ENCODE peak calls at places on chromosomes 2 and 18, in six cellular contexts. B is HepG2, Q is endothelial cell of umbilical vein, O is K562, P is A549, E is GM12878. J is an unnamed sample.

GRCh38 chr2:26299488-26300092 is 46.4 kb upstream of the SELENOI start:
- DNase-seq in O (no peak), Q (peak), B (peak), P (no peak), E (peak), J (peak)

GRCh38 chr2:210620456-210620855 is 64.1 kb downstream of the CPS1 start:
- DNase-seq in P (no peak), B (no peak), E (no peak), O (no peak), Q (no peak), J (no peak)

GRCh38 chr2:21966139-21966538 is 842.4 kb downstream of the TDRD15 start:
- DNase-seq in Q (no peak), B (no peak), P (no peak), E (no peak), O (no peak), J (no peak)

GRCh38 chr18:60147326-60147725 is 225.2 kb downstream of the MC4R start:
- DNase-seq in B (no peak), O (no peak), P (no peak), Q (no peak), E (no peak), J (peak)

GRCh38 chr2:200962821-200963128 is 685 bp downstream of the ORC2 start:
- DNase-seq in E (no peak), B (no peak), Q (no peak), P (peak), O (no peak), J (no peak)

GRCh38 chr18:27378396-27379094 is 193.4 kb upstream of the CHST9 start:
- DNase-seq in P (no peak), E (no peak), B (no peak), Q (peak), O (no peak), J (no peak)

GRCh38 chr2:152165306-152165705 is 10.3 kb downstream of the STAM2 start:
- DNase-seq in B (no peak), P (no peak), O (no peak), Q (no peak), E (no peak), J (no peak)

GRCh38 chr2:16153754-16154035 is 213.3 kb downstream of the MYCN start:
- DNase-seq in Q (no peak), O (no peak), E (no peak), P (no peak), B (no peak), J (no peak)

GRCh38 chr18:31667185-31667584 is 17.2 kb downstream of the B4GALT6 start:
- DNase-seq in B (no peak), P (no peak), E (no peak), Q (no peak), O (no peak), J (no peak)

GRCh38 chr2:26809876-26810577 is 24.2 kb downstream of the CENPA start:
- DNase-seq in O (no peak), P (no peak), E (no peak), B (no peak), Q (no peak), J (peak)

GRCh38 chr2:65035544-65035943 is 20.7 kb upstream of the CEP68 start:
- DNase-seq in O (no peak), Q (peak), E (no peak), P (no peak), B (no peak), J (no peak)

GRCh38 chr2:18074476-18074875 is 196.0 kb downstream of the KCNS3 start:
- DNase-seq in B (no peak), Q (peak), P (no peak), O (no peak), E (no peak), J (no peak)

GRCh38 chr2:54262015-54262765 is 6.2 kb upstream of the TSPYL6 start:
- DNase-seq in B (peak), O (no peak), E (no peak), P (no peak), Q (no peak), J (no peak)

GRCh38 chr18:13616041-13616440 is 110.3 kb downstream of the FAM210A start:
- DNase-seq in Q (no peak), B (no peak), O (no peak), E (no peak), P (no peak), J (no peak)

GRCh38 chr2:85649201-85650190 is 18.5 kb downstream of the SFTPB start:
- DNase-seq in E (no peak), O (no peak), B (no peak), P (peak), Q (peak), J (no peak)

GRCh38 chr2:72033636-72034035 is 114.0 kb downstream of the CYP26B1 start:
- DNase-seq in B (no peak), O (no peak), E (no peak), Q (no peak), P (no peak), J (no peak)

GRCh38 chr2:130964931-130965330 is 128.2 kb downstream of the ARHGEF4 start:
- DNase-seq in B (no peak), P (no peak), E (no peak), O (no peak), Q (no peak), J (no peak)

GRCh38 chr2:158456309-158457066 is at the start of the genes CCDC148 and PKP4:
- DNase-seq in P (peak), E (peak), Q (peak), O (peak), B (peak), J (peak)

GRCh38 chr2:109322111-109322510 is 193.1 kb downstream of the SH3RF3 start:
- DNase-seq in O (no peak), Q (peak), B (no peak), E (no peak), P (no peak), J (no peak)

GRCh38 chr2:105744091-105744908 is 412 bp upstream of the NCK2 start:
- DNase-seq in E (no peak), Q (peak), O (peak), P (peak), B (peak), J (peak)

GRCh38 chr2:99481941-99482340 is 7.9 kb downstream of the REV1 start:
- DNase-seq in O (no peak), P (no peak), E (no peak), B (peak), Q (no peak), J (peak)

GRCh38 chr2:15803186-15803986 is 137.0 kb upstream of the MYCN start:
- DNase-seq in B (no peak), Q (no peak), O (no peak), P (no peak), E (no peak), J (no peak)

GRCh38 chr2:4053769-4054493 is 350.6 kb downstream of the DCDC2C start:
- DNase-seq in Q (peak), P (no peak), B (no peak), O (no peak), E (no peak), J (no peak)

GRCh38 chr2:186429095-186429494 is 57.0 kb upstream of the ZC3H15 start:
- DNase-seq in Q (no peak), B (no peak), E (no peak), P (no peak), O (no peak), J (no peak)

GRCh38 chr2:240306185-240306584 is 129.3 kb upstream of the GPC1 start:
- DNase-seq in B (no peak), O (no peak), P (no peak), E (no peak), Q (no peak), J (no peak)

GRCh38 chr2:240932724-240933047 is 26.6 kb downstream of the CROCC2 start:
- DNase-seq in E (no peak), P (no peak), O (no peak), B (no peak), Q (no peak), J (no peak)

GRCh38 chr18:42929181-42929580 is 186.3 kb downstream of the RIT2 start:
- DNase-seq in P (no peak), E (no peak), Q (no peak), B (no peak), O (no peak), J (no peak)

GRCh38 chr2:232463701-232464533 is 8.0 kb downstream of the ALPI start:
- DNase-seq in B (no peak), Q (no peak), O (no peak), P (no peak), E (no peak), J (no peak)

GRCh38 chr2:163735692-163736432 is at the start of gene FIGN:
- DNase-seq in P (peak), Q (peak), E (no peak), B (peak), O (no peak), J (no peak)

GRCh38 chr2:239634769-239635168 is 233.9 kb upstream of the HDAC4 start:
- DNase-seq in B (no peak), P (no peak), Q (no peak), O (no peak), E (no peak), J (no peak)

GRCh38 chr18:32470136-32470712 is 458 bp downstream of the GAREM1 start:
- DNase-seq in O (no peak), B (no peak), Q (peak), P (peak), E (no peak), J (peak)

GRCh38 chr2:181892795-181893435 is 1.4 kb downstream of the ITPRID2 start:
- DNase-seq in Q (peak), P (peak), O (no peak), B (peak), E (no peak), J (no peak)

GRCh38 chr2:36696533-36696932 is at the start of gene VIT:
- DNase-seq in B (no peak), Q (peak), O (no peak), E (no peak), P (no peak), J (peak)

GRCh38 chr2:205220559-205220958 is 461.7 kb upstream of the NRP2 start:
- DNase-seq in Q (no peak), B (peak), P (no peak), O (no peak), E (no peak), J (no peak)

GRCh38 chr2:79717364-79718007 is 204.6 kb downstream of the CTNNA2 start:
- DNase-seq in P (peak), E (no peak), Q (no peak), O (no peak), B (peak), J (no peak)

GRCh38 chr2:104658149-104658839 is 195.6 kb upstream of the POU3F3 start:
- DNase-seq in E (no peak), Q (no peak), P (no peak), O (no peak), B (no peak), J (peak)

GRCh38 chr2:36561223-36561944 is 36.6 kb downstream of the FEZ2 start:
- DNase-seq in E (no peak), B (peak), P (peak), Q (peak), O (no peak), J (peak)

GRCh38 chr2:120736955-120737801 is 1.5 kb downstream of the GLI2 start:
- DNase-seq in Q (no peak), P (peak), B (no peak), O (no peak), E (no peak), J (no peak)

GRCh38 chr2:201414099-201415023 is 36.9 kb downstream of the TRAK2 start:
- DNase-seq in B (no peak), E (peak), Q (peak), O (no peak), P (no peak), J (no peak)

GRCh38 chr2:226760412-226761194 is 39.0 kb downstream of the IRS1 start:
- DNase-seq in B (peak), P (peak), Q (no peak), O (no peak), E (no peak), J (peak)
- TF ChIP-seq MAX in B (peak), P (no peak), Q (no peak), O (no peak), E (no peak), J (no peak)

DNA sequence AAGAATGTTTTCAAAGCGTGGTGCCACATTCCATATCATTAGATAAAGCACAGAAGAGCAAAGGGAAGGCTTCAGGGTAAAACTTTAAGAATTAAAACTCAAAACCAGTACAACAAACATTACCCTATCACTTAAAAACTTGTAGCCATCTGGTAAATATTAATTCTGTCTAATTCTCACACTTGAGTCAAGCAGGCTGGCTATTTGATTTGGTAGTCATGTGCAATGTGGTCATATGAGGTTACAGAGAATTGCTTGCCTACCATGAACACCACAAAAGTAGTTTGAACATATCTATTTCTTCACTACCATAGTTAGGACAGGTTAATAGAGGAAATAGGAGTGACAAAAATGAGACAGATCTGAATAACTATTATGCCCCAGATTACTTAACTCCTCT is 244.9 kb downstream of the IRS1 start:
- DNase-seq in E (no peak), P (no peak), O (no peak), B (no peak), Q (no peak), J (no peak)
- TF ChIP-seq MYC in E (no peak), P (no peak), O (no peak), B (no peak), Q (no peak), J (no peak)

DNA sequence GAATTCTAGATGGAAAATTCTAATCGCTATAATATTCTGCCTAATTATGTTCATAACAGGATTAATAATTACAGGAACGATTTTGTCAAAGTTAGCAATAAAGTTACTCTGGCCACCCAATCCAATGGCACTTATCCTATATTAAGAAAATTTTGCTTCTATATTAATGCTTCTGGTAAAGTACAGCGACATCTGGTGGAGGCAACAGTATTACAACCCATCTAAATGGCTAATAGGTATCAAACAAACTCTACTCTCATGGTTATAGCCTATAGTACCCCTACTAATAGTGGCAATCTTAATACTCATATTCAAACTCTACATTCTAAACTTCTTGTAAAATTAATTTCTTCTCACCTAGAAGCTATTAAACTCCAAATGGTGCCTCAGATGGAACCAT is 1084.7 kb upstream of the LRRTM1 start:
- DNase-seq in B (no peak), E (no peak), Q (no peak), O (peak), P (no peak), J (peak)
- TF ChIP-seq MAX in B (no peak), E (no peak), Q (no peak), O (no peak), P (no peak), J (no peak)

DNA sequence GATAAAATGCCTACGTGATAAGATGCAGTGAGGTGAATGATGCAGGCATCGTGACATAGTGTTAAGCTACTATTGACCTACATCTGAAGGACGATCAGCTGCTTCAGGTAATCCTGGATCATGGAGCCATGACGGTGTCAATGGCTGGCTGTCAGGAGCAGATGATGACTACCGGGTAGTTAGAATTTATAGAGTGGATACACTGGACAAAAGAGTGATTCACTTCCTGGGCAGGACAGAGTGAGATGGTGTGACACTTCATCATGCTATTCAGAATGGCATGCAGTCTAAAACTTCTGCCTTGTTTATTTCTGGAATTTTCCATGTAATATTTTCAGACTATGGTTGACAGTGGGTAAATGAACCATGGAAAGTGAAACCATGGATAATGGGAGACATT is 29.5 kb downstream of the METTL8 start:
- DNase-seq in B (peak), P (peak), O (no peak), Q (peak), E (no peak), J (no peak)
- TF ChIP-seq MYC in B (no peak), P (no peak), O (no peak), Q (no peak), E (no peak), J (no peak)

J was measured in NB4.